ENCODE peak calls at places on chromosomes 2 and 18, in six cellular contexts. X, I, U, H, F and J are unnamed samples.
A peak's percentile ranks its signal among the peaks of the same experiment; 100 is the strongest.

GRCh38 chr2:173652731-173653426 is 298.2 kb downstream of the CDCA7 start:
- DNase-seq in H (peak; percentile 27), F (peak; percentile 67), U (no peak), I (peak; percentile 45), X (no peak), J (peak; percentile 17)

GRCh38 chr2:144935736-144936135 is 415.8 kb upstream of the ZEB2 start:
- DNase-seq in I (no peak), H (no peak), U (no peak), F (no peak), X (no peak), J (no peak)

GRCh38 chr2:105294844-105295481 is 34.6 kb downstream of the TGFBRAP1 start:
- DNase-seq in U (no peak), I (peak; percentile 52), F (no peak), H (peak; percentile 32), X (no peak), J (peak; percentile 6)

GRCh38 chr2:121205321-121205942 is 79.6 kb downstream of the TFCP2L1 start:
- DNase-seq in I (no peak), U (no peak), H (peak; percentile 78), F (peak; percentile 61), X (no peak), J (peak; percentile 74)

GRCh38 chr18:69838620-69839411 is 108.9 kb downstream of the CD226 start:
- DNase-seq in H (no peak), I (peak; percentile 34), X (no peak), U (no peak), F (no peak), J (no peak)

GRCh38 chr2:135798762-135799161 is 38.2 kb downstream of the LCT start:
- DNase-seq in X (no peak), U (no peak), H (no peak), F (no peak), I (no peak), J (no peak)

GRCh38 chr18:10912790-10913560 is 236.4 kb downstream of the PIEZO2 start:
- DNase-seq in X (no peak), H (no peak), U (no peak), F (no peak), I (no peak), J (no peak)

GRCh38 chr18:28114472-28114871 is 62.5 kb downstream of the CDH2 start:
- DNase-seq in X (no peak), H (no peak), F (no peak), U (no peak), I (no peak), J (no peak)

GRCh38 chr2:239392072-239392357 is 8.8 kb downstream of the HDAC4 start:
- DNase-seq in X (no peak), F (no peak), U (no peak), I (no peak), H (no peak), J (no peak)

GRCh38 chr18:35076126-35076525 is 34.9 kb downstream of the MAPRE2 start:
- DNase-seq in X (no peak), U (no peak), H (no peak), I (no peak), F (no peak), J (no peak)

GRCh38 chr2:19786408-19787058 is 115.2 kb downstream of the TTC32 start:
- DNase-seq in I (peak; percentile 55), U (no peak), H (no peak), X (no peak), F (no peak), J (no peak)

GRCh38 chr2:143503280-143503679 is 374.1 kb downstream of the ARHGAP15 start:
- DNase-seq in U (no peak), X (no peak), I (no peak), F (no peak), H (no peak), J (no peak)

GRCh38 chr2:102967451-102967850 is 205.6 kb downstream of the TMEM182 start:
- DNase-seq in H (no peak), I (peak; percentile 12), F (no peak), X (no peak), U (no peak), J (no peak)

GRCh38 chr18:48036191-48036590 is 105.7 kb upstream of the SMAD2 start:
- DNase-seq in U (no peak), I (no peak), F (no peak), X (no peak), H (no peak), J (no peak)

GRCh38 chr2:137729305-137729704 is 235.0 kb upstream of the HNMT start:
- DNase-seq in U (no peak), X (no peak), I (no peak), H (no peak), F (peak; percentile 50), J (no peak)

GRCh38 chr2:39665811-39666488 is at the start of gene TMEM178A:
- DNase-seq in H (no peak), I (no peak), U (no peak), F (peak; percentile 33), X (peak; percentile 15), J (peak; percentile 32)

GRCh38 chr18:9477509-9477908 is 2.2 kb downstream of the RALBP1 start:
- DNase-seq in F (no peak), I (no peak), H (no peak), X (no peak), U (no peak), J (no peak)

GRCh38 chr2:64311948-64312621 is 141.9 kb upstream of the LGALSL start:
- DNase-seq in X (peak; percentile 72), H (peak; percentile 95), I (peak; percentile 63), F (no peak), U (no peak), J (no peak)